ENCODE peak calls at places on chromosomes 2 and 18, in seven cellular contexts. C is NAMALWA; J is A172; S is T-helper 2 cell treated with Interferon-gamma antibody and Interleukin-4, amounts not matched to agents 5 μg/mL and 100 μg/mL, for 36 hours; X is HCT116; W is left lung; L is RPMI7951. O is an unnamed sample.

GRCh38 chr2:34734662-34735061 is 1135.6 kb upstream of the FAM98A start:
- DNase-seq in C (no peak), J (no peak), S (no peak), X (no peak), W (no peak), L (no peak), O (no peak)

GRCh38 chr2:3747032-3747654 is 43.8 kb downstream of the DCDC2C start:
- DNase-seq in C (no peak), J (no peak), S (no peak), X (no peak), W (no peak), L (no peak), O (no peak)

GRCh38 chr18:78542204-78542603 is 437.4 kb upstream of the SALL3 start:
- DNase-seq in C (no peak), J (peak), S (no peak), X (no peak), W (peak), L (peak), O (no peak)

GRCh38 chr18:62332437-62332816 is 7.3 kb downstream of the TNFRSF11A start:
- DNase-seq in C (no peak), J (no peak), S (no peak), X (no peak), W (no peak), L (no peak), O (no peak)

GRCh38 chr2:16394072-16394985 is 271.3 kb downstream of the CYRIA start:
- DNase-seq in C (no peak), J (no peak), S (no peak), X (no peak), W (no peak), L (no peak), O (no peak)

GRCh38 chr2:70371753-70372152 is 69.9 kb upstream of the FAM136A start:
- DNase-seq in C (no peak), J (peak), S (no peak), X (no peak), W (no peak), L (peak), O (peak)

GRCh38 chr2:230714122-230714453 is 1.4 kb downstream of the CAB39 start:
- DNase-seq in C (peak), J (peak), S (peak), X (no peak), W (no peak), L (peak), O (peak)

GRCh38 chr2:167504061-167504460 is 615.8 kb downstream of the XIRP2 start:
- DNase-seq in C (no peak), J (no peak), S (no peak), X (no peak), W (no peak), L (no peak), O (no peak)

GRCh38 chr2:234917245-234917975 is 34.4 kb upstream of the SH3BP4 start:
- DNase-seq in C (no peak), J (no peak), S (no peak), X (no peak), W (no peak), L (peak), O (peak)

GRCh38 chr2:237431372-237431771 is 17.4 kb upstream of the COL6A3 start:
- DNase-seq in C (no peak), J (peak), S (peak), X (no peak), W (no peak), L (peak), O (peak)

GRCh38 chr2:153944775-153945174 is 73.1 kb downstream of the GALNT13 start:
- DNase-seq in C (no peak), J (no peak), S (no peak), X (no peak), W (no peak), L (no peak), O (no peak)

GRCh38 chr2:39431592-39432316 is 5.3 kb downstream of the MAP4K3 start:
- DNase-seq in C (no peak), J (no peak), S (no peak), X (no peak), W (no peak), L (peak), O (peak)

GRCh38 chr2:164847291-164847690 is 5.7 kb upstream of the COBLL1 start:
- DNase-seq in C (no peak), J (no peak), S (no peak), X (no peak), W (no peak), L (no peak), O (no peak)

GRCh38 chr2:160332318-160332717 is 132.2 kb upstream of the ITGB6 start:
- DNase-seq in C (no peak), J (peak), S (no peak), X (no peak), W (no peak), L (peak), O (peak)

GRCh38 chr2:64807417-64807816 is 153.7 kb upstream of the SERTAD2 start:
- DNase-seq in C (no peak), J (peak), S (peak), X (peak), W (peak), L (peak), O (peak)

GRCh38 chr18:14965553-14965952 is 217.6 kb downstream of the ANKRD30B start:
- DNase-seq in C (no peak), J (no peak), S (no peak), X (no peak), W (no peak), L (no peak), O (no peak)

GRCh38 chr2:64658269-64658668 is 4.6 kb upstream of the SERTAD2 start:
- DNase-seq in C (peak), J (no peak), S (no peak), X (no peak), W (no peak), L (no peak), O (no peak)

GRCh38 chr2:88131201-88131998 is 3.5 kb upstream of the FABP1 start:
- DNase-seq in C (no peak), J (no peak), S (no peak), X (no peak), W (no peak), L (no peak), O (no peak)

GRCh38 chr2:210169871-210170441 is 1.3 kb downstream of the KANSL1L start:
- DNase-seq in C (peak), J (peak), S (no peak), X (no peak), W (no peak), L (peak), O (peak)

GRCh38 chr2:204110250-204111183 is 174.0 kb downstream of the ICOS start:
- DNase-seq in C (peak), J (no peak), S (peak), X (no peak), W (no peak), L (peak), O (no peak)

GRCh38 chr18:23053756-23054457 is 81.4 kb upstream of the CABLES1 start:
- DNase-seq in C (peak), J (peak), S (no peak), X (no peak), W (no peak), L (peak), O (peak)

GRCh38 chr2:46239175-46239846 is 57.9 kb upstream of the EPAS1 start:
- DNase-seq in C (no peak), J (no peak), S (peak), X (no peak), W (peak), L (peak), O (no peak)

O was measured in amniotic epithelial cell.